ENCODE peak calls at places on chromosome 18, in nine cellular contexts. C is upper lobe of right lung, A is right atrium auricular region, F is cardiac muscle cell, N is kidney, J is lower lobe of right lung, I is OCI-LY7, G is left ventricle myocardium inferior, S is IMR-90. U is an unnamed sample.

GRCh38 chr18:37304012-37304680 is 261.5 kb downstream of the CELF4 start:
- DNase-seq in N (no peak), C (no peak), F (no peak), I (no peak), A (no peak), J (no peak), G (no peak), S (no peak), U (no peak)

GRCh38 chr18:46471809-46472498 is 185.1 kb downstream of the LOXHD1 start:
- DNase-seq in F (no peak), J (no peak), A (no peak), S (no peak), G (no peak), N (no peak), I (no peak), C (no peak), U (no peak)

GRCh38 chr18:65477450-65477849 is 273.4 kb upstream of the CDH7 start:
- DNase-seq in N (no peak), C (no peak), J (no peak), I (no peak), F (no peak), A (no peak), G (no peak), S (no peak), U (no peak)

GRCh38 chr18:57780318-57781127 is 22.6 kb downstream of the ATP8B1 start:
- DNase-seq in F (no peak), C (no peak), G (no peak), S (peak), N (no peak), I (no peak), J (no peak), A (no peak), U (no peak)

GRCh38 chr18:32056613-32057358 is 34.9 kb upstream of the RNF138 start:
- DNase-seq in C (no peak), S (no peak), G (no peak), A (no peak), N (no peak), F (no peak), J (no peak), I (no peak), U (no peak)

GRCh38 chr18:59876310-59876626 is 23.5 kb upstream of the PMAIP1 start:
- DNase-seq in A (no peak), G (no peak), N (no peak), I (no peak), C (no peak), F (no peak), J (no peak), S (no peak), U (no peak)

GRCh38 chr18:58762781-58763171 is 91.5 kb downstream of the MALT1 start:
- DNase-seq in I (no peak), J (no peak), C (no peak), S (no peak), N (no peak), F (no peak), G (no peak), A (peak), U (no peak)

GRCh38 chr18:331231-331771 is 63.5 kb upstream of the THOC1 start:
- DNase-seq in J (no peak), N (no peak), C (no peak), S (no peak), F (no peak), I (no peak), A (no peak), G (no peak), U (no peak)

GRCh38 chr18:70354771-70355170 is 65.9 kb downstream of the SOCS6 start:
- DNase-seq in A (no peak), N (no peak), I (no peak), J (no peak), F (no peak), S (no peak), G (no peak), C (no peak), U (no peak)

GRCh38 chr18:61991201-61991600 is 98.4 kb upstream of the RNF152 start:
- DNase-seq in J (no peak), I (no peak), S (peak), F (no peak), N (no peak), A (no peak), G (no peak), C (no peak), U (no peak)

GRCh38 chr18:71942433-71942832 is 601.7 kb downstream of the CBLN2 start:
- DNase-seq in N (no peak), C (no peak), G (no peak), F (no peak), J (no peak), I (no peak), S (no peak), A (no peak), U (no peak)

GRCh38 chr18:42107287-42108045 is 152.4 kb downstream of the PIK3C3 start:
- DNase-seq in A (no peak), F (no peak), S (no peak), G (no peak), N (no peak), I (no peak), C (no peak), J (no peak), U (no peak)

GRCh38 chr18:22378672-22379282 is 38.9 kb downstream of the CTAGE1 start:
- DNase-seq in G (no peak), A (no peak), J (no peak), N (no peak), I (peak), S (peak), F (peak), C (no peak), U (peak)

GRCh38 chr18:61554946-61555361 is 221.7 kb downstream of the CDH20 start:
- DNase-seq in N (no peak), F (no peak), J (no peak), A (no peak), G (no peak), C (no peak), I (no peak), S (peak), U (no peak)

GRCh38 chr18:72867721-72868665 is at the start of gene NETO1:
- DNase-seq in C (no peak), J (no peak), G (no peak), I (no peak), S (no peak), F (peak), A (no peak), N (peak), U (no peak)

GRCh38 chr18:3002766-3003165 is 10.2 kb downstream of the LPIN2 start:
- DNase-seq in C (no peak), A (no peak), F (no peak), J (no peak), G (no peak), I (no peak), N (no peak), S (no peak), U (no peak)

GRCh38 chr18:9758624-9759075 is 50.5 kb downstream of the RAB31 start:
- DNase-seq in N (no peak), F (no peak), A (no peak), G (no peak), C (no peak), I (no peak), J (no peak), S (no peak), U (no peak)

GRCh38 chr18:67973916-67974315 is 457.4 kb upstream of the DSEL start:
- DNase-seq in A (no peak), N (no peak), F (no peak), J (no peak), I (no peak), G (no peak), C (no peak), S (no peak), U (no peak)

GRCh38 chr18:60981651-60982050 is 351.6 kb upstream of the CDH20 start:
- DNase-seq in S (no peak), N (no peak), A (no peak), I (no peak), F (no peak), C (no peak), G (no peak), J (no peak), U (no peak)

GRCh38 chr18:56984731-56985130 is 162.2 kb upstream of the BOD1L2 start:
- DNase-seq in J (no peak), C (no peak), A (no peak), I (no peak), F (no peak), S (no peak), N (no peak), G (no peak), U (no peak)

GRCh38 chr18:55927831-55928230 is 339.8 kb upstream of the TCF4 start:
- DNase-seq in S (peak), J (no peak), N (no peak), C (no peak), I (no peak), A (no peak), G (no peak), F (no peak), U (no peak)

GRCh38 chr18:47754311-47755101 is 176.0 kb downstream of the SMAD2 start:
- DNase-seq in F (peak), G (no peak), I (peak), A (peak), N (no peak), S (no peak), C (peak), J (no peak), U (no peak)

GRCh38 chr18:30234755-30235154 is 807.8 kb downstream of the DSC3 start:
- DNase-seq in C (no peak), J (no peak), G (no peak), S (no peak), I (no peak), N (no peak), F (peak), A (no peak), U (no peak)
- H3K4me3 ChIP-seq in C (no peak), J (no peak), G (no peak), S (no peak), I (no peak), N (no peak), F (no peak), A (no peak), U (no peak)

GRCh38 chr18:75226956-75227316 is 16.3 kb downstream of the TSHZ1 start:
- DNase-seq in N (no peak), C (no peak), S (no peak), F (no peak), I (no peak), A (no peak), G (no peak), J (no peak), U (no peak)
- H3K27ac ChIP-seq in N (peak), C (no peak), S (peak), F (peak), I (no peak), A (peak), G (peak), J (peak), U (peak)

GRCh38 chr18:26992920-26993319 is 127.4 kb upstream of the AQP4 start:
- DNase-seq in S (no peak), J (no peak), N (no peak), G (no peak), I (no peak), A (no peak), F (no peak), C (no peak), U (no peak)

GRCh38 chr18:26993568-26993967 is 128.1 kb upstream of the AQP4 start:
- DNase-seq in J (no peak), G (no peak), N (no peak), S (no peak), C (no peak), F (no peak), A (no peak), I (no peak), U (no peak)

GRCh38 chr18:26989842-26990241 is 124.3 kb upstream of the AQP4 start:
- DNase-seq in S (no peak), C (no peak), A (no peak), J (no peak), N (no peak), F (no peak), I (no peak), G (no peak), U (no peak)
- H3K4me3 ChIP-seq in S (no peak), C (no peak), A (no peak), J (no peak), N (no peak), F (no peak), I (no peak), G (no peak), U (no peak)

DNA sequence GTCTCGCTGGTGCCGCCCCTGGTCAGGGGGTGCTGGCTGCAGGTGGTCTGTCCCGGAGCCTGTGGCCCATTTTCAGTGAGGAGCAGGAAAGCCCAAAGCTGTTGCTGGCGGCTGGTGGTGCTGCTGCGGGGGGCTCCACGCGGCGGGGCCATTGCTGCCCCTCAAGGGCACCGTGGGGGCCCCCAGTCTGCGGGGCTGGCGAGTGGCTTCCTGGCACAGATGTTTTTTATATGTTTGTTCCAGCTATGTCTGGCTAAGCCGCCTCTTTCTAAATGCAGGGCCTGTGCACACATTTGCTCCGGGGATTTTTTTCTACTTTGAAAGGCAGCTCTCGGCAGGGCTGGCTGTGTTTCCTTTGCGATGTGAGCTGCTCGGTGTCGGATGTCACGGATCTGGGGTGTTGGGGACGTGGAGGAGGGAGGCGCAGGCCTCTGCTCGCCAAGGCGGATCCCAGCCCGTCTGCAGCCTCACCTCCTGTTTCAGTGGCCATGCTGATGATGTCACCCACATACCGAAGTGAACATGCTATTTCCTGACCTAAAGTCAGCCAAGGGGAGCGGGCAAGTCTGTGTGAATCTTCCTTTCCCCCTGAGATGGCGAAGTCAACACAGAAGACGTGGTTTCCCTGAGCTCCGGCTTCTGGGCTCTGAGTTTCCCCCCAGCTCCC is 112.0 kb upstream of the CTDP1 start:
- DNase-seq in C (peak), A (peak), F (peak), G (peak), I (no peak), S (peak), N (peak), J (peak), U (peak)
- H3K27ac ChIP-seq in C (no peak), A (peak), F (peak), G (peak), I (no peak), S (peak), N (no peak), J (no peak), U (peak)

GRCh38 chr18:35182151-35182550 is 58.7 kb upstream of the ZNF397 start:
- DNase-seq in A (no peak), N (no peak), F (no peak), C (no peak), I (no peak), G (no peak), J (no peak), S (no peak), U (no peak)

GRCh38 chr18:35176925-35177324 is 63.9 kb upstream of the ZNF397 start:
- DNase-seq in N (no peak), J (no peak), C (no peak), A (no peak), G (no peak), I (no peak), F (no peak), S (no peak), U (no peak)

GRCh38 chr18:35178260-35178659 is 62.6 kb upstream of the ZNF397 start:
- DNase-seq in C (no peak), I (no peak), N (no peak), S (peak), J (no peak), G (no peak), F (no peak), A (no peak), U (no peak)

GRCh38 chr18:35183846-35184245 is 57.0 kb upstream of the ZNF397 start:
- DNase-seq in A (no peak), S (no peak), F (no peak), C (no peak), N (no peak), J (no peak), I (no peak), G (no peak), U (no peak)

GRCh38 chr18:35179906-35180305 is 60.9 kb upstream of the ZNF397 start:
- DNase-seq in F (no peak), S (no peak), C (no peak), N (no peak), I (no peak), G (no peak), A (no peak), J (no peak), U (no peak)
- H3K4me3 ChIP-seq in F (no peak), S (no peak), C (no peak), N (no peak), I (no peak), G (no peak), A (no peak), J (no peak), U (no peak)

DNA sequence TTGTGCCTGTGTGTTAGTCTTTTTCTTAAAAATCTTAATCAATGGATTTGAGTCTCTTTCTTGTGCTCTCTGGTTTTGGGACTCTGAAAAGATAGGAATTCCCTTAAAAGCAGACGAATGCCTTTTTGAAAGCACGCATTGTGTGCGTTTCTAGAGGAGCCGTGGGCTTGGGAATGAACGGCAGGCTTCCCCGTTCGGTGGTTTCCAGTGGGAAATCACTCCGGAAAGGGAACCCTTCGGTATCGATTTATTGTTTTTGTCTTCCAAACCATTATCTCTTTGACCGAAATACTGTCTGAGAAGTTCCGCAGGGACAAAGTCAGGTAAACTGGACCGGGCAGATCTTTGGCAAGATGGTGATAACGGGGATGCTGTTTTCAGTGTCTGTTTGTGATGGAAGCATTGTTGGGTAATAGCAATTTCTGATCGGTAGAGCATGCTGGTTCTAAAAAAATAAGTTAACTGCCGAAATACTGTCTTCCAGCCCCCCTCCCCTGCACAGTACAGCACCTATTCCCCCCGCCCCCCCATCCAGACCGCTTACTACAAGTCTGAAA is 429 bp downstream of the SETBP1 start:
- DNase-seq in F (no peak), A (no peak), S (no peak), I (peak), N (no peak), G (no peak), J (no peak), C (no peak), U (no peak)
- H3K27ac ChIP-seq in F (peak), A (peak), S (peak), I (no peak), N (peak), G (peak), J (peak), C (peak), U (peak)

DNA sequence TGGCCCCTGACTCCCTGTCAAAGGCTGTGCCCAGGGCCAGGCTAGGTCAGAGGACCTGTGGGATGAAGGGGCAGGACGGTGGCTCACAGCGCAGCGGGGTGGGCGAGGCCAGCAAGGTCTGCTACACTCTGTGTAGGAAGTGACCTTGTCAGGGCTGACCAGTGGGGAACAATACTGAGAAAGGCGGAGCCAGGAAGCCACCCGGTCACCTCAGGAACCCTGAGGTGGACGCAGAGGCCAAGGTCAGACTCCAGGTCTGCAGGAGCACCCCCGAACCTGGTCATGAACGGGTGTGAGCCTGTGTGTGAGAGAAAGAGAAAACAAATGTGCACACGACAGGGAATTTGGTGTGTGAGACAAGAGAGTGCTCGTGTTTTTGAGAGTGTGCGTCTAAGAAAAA is 72.3 kb downstream of the SMAD7 start:
- DNase-seq in N (peak), A (no peak), S (no peak), C (peak), G (no peak), I (no peak), J (peak), F (no peak), U (no peak)
- H3K4me3 ChIP-seq in N (no peak), A (no peak), S (no peak), C (peak), G (no peak), I (no peak), J (peak), F (no peak), U (no peak)

DNA sequence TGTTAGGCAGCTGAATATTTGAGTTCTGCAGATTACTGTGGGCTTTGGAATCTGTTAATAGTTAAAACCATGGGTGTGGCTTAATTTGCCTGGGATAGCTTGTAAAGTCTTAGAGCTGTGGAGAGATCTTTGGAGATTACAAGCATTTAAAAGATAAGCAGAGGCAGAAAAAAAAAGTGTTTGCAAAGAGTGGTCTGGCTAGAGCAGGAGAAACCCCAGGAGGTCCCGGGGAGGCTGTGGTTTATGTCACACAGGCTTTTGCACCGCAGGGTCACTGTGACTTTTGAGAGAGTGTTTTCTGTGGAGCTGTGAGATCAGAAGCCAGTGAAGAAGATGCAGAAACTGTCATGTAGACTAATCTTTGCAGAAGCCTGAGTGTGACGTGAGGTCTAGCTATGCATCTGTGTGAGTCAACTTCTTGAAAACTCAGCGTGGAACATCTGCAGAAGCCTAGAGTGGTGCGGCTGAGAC is 49.0 kb downstream of the SETBP1 start:
- DNase-seq in A (no peak), J (no peak), N (no peak), I (no peak), G (no peak), S (peak), C (no peak), F (no peak), U (no peak)
- H3K27ac ChIP-seq in A (no peak), J (no peak), N (no peak), I (no peak), G (no peak), S (no peak), C (no peak), F (no peak), U (no peak)

GRCh38 chr18:33440011-33440383 is 524 bp downstream of the CCDC178 start:
- DNase-seq in F (peak), S (peak), N (no peak), A (no peak), I (peak), C (no peak), J (no peak), G (peak), U (peak)
- H3K4me3 ChIP-seq in F (peak), S (peak), N (peak), A (peak), I (no peak), C (peak), J (peak), G (peak), U (peak)

U was measured in heart left ventricle.